ENCODE peak calls at places on chromosomes 6 and 20, in four cellular contexts. One of them, this sample, is unnamed.

GRCh38 chr6:82397962-82398692 is 34.5 kb downstream of the TPBG start:
- ATAC-seq in Panc1: no peak
- ATAC-seq in upper lobe of left lung: no peak
- ATAC-seq in K562: no peak
- ATAC-seq in this sample: peak; percentile 61

GRCh38 chr6:144756469-144756868 is 471.3 kb downstream of the UTRN start:
- ATAC-seq in upper lobe of left lung: no peak
- ATAC-seq in K562: no peak
- ATAC-seq in Panc1: no peak
- ATAC-seq in this sample: no peak

GRCh38 chr20:5539656-5540055 is 210.5 kb upstream of the SHLD1 start:
- ATAC-seq in K562: no peak
- ATAC-seq in Panc1: no peak
- ATAC-seq in upper lobe of left lung: peak; percentile 41
- ATAC-seq in this sample: no peak

GRCh38 chr20:47058236-47058635 is 163.6 kb downstream of the EYA2 start:
- ATAC-seq in Panc1: no peak
- ATAC-seq in upper lobe of left lung: no peak
- ATAC-seq in K562: no peak
- ATAC-seq in this sample: no peak

GRCh38 chr6:57242505-57242904 is 20.4 kb upstream of the RAB23 start:
- ATAC-seq in Panc1: no peak
- ATAC-seq in upper lobe of left lung: peak; percentile 94
- ATAC-seq in K562: no peak
- ATAC-seq in this sample: peak; percentile 92

GRCh38 chr20:34920055-34920454 is 35.6 kb downstream of the GSS start:
- ATAC-seq in K562: no peak
- ATAC-seq in upper lobe of left lung: no peak
- ATAC-seq in Panc1: no peak
- ATAC-seq in this sample: no peak

GRCh38 chr20:21003902-21004301 is 102.3 kb downstream of the LINC00237 start:
- ATAC-seq in upper lobe of left lung: no peak
- ATAC-seq in K562: no peak
- ATAC-seq in Panc1: no peak
- ATAC-seq in this sample: no peak

GRCh38 chr6:5767471-5767870 is 239.3 kb downstream of the NRN1 start:
- ATAC-seq in Panc1: no peak
- ATAC-seq in upper lobe of left lung: no peak
- ATAC-seq in K562: no peak
- ATAC-seq in this sample: no peak

GRCh38 chr6:78984225-78984950 is 93.7 kb downstream of the PHIP start:
- ATAC-seq in Panc1: no peak
- ATAC-seq in K562: no peak
- ATAC-seq in upper lobe of left lung: no peak
- ATAC-seq in this sample: no peak

GRCh38 chr6:5213851-5214507 is 46.8 kb downstream of the LYRM4 start:
- ATAC-seq in Panc1: no peak
- ATAC-seq in upper lobe of left lung: no peak
- ATAC-seq in K562: no peak
- ATAC-seq in this sample: no peak

GRCh38 chr20:58892126-58892931 is 39.8 kb downstream of the GNAS start:
- ATAC-seq in upper lobe of left lung: peak; percentile 28
- ATAC-seq in K562: peak; percentile 69
- ATAC-seq in Panc1: peak; percentile 40
- ATAC-seq in this sample: peak; percentile 12

DNA sequence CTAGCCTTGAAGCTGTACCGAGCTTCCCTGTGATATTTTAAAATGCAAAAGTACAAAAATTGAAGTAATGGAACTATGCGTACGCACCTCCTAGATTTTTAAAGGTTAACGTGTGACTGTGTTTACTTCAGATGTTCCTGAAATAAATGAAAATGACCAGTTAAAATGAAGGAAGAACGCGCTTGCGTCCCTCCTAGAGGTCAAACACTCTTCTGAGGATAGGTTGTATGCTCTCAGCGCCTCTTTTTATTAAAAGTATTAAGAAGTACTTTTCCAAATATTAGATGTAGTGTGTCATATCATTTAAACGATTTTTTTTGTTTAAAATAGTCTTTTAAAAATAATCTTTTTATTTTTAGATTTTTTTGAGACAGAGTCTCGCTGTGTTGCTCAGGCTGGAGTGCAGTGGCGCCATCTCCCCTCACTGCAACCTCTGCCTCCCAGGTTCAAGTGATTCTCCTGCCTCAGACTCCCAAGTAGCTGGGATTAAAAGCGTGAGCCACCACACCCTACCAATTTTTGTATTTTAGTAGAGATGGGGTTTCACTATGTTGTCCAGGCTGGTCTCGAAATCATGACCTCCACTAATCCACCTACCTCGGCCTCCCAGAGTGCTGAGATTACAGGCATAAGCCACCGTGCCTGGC is 30.6 kb downstream of the TRIM38 start:
- ATAC-seq in Panc1: peak; percentile 39
- ATAC-seq in upper lobe of left lung: peak; percentile 1
- ATAC-seq in K562: peak; percentile 20
- ATAC-seq in this sample: no peak
- H3K4me3 ChIP-seq in Panc1: peak overlapping the region; percentile 60
- H3K4me3 ChIP-seq in upper lobe of left lung: peak overlapping the region; percentile 50
- H3K4me3 ChIP-seq in K562: peak overlapping the region; percentile 72
- H3K4me3 ChIP-seq in this sample: peak overlapping the region; percentile 61

GRCh38 chr20:3276400-3277015 is 37.5 kb upstream of the SLC4A11 start:
- ATAC-seq in Panc1: peak; percentile 46
- ATAC-seq in upper lobe of left lung: peak; percentile 44
- ATAC-seq in K562: peak; percentile 95
- ATAC-seq in this sample: no peak

GRCh38 chr20:3275064-3275935 is 36.3 kb upstream of the SLC4A11 start:
- ATAC-seq in K562: no peak
- ATAC-seq in Panc1: no peak
- ATAC-seq in upper lobe of left lung: no peak
- ATAC-seq in this sample: no peak

GRCh38 chr20:3275966-3276365 is 37.0 kb upstream of the SLC4A11 start:
- ATAC-seq in Panc1: no peak
- ATAC-seq in upper lobe of left lung: no peak
- ATAC-seq in K562: no peak
- ATAC-seq in this sample: no peak

GRCh38 chr20:3270051-3270450 is 31.1 kb upstream of the SLC4A11 start:
- ATAC-seq in upper lobe of left lung: no peak
- ATAC-seq in Panc1: no peak
- ATAC-seq in K562: no peak
- ATAC-seq in this sample: no peak

GRCh38 chr20:3273371-3273770 is 34.4 kb upstream of the SLC4A11 start:
- ATAC-seq in Panc1: no peak
- ATAC-seq in K562: no peak
- ATAC-seq in upper lobe of left lung: no peak
- ATAC-seq in this sample: no peak
- H3K36me3 ChIP-seq in Panc1: no peaks in the 10 kb centered on the region
- H3K36me3 ChIP-seq in K562: no peaks in the 10 kb centered on the region
- H3K36me3 ChIP-seq in upper lobe of left lung: peaks cover 77% of the 10 kb centered on the region
- H3K36me3 ChIP-seq in this sample: no peaks in the 10 kb centered on the region

GRCh38 chr6:164014716-164015484 is 600.4 kb downstream of the QKI start:
- ATAC-seq in Panc1: no peak
- ATAC-seq in upper lobe of left lung: no peak
- ATAC-seq in K562: no peak
- ATAC-seq in this sample: no peak
- TF ChIP-seq POLR2AphosphoS5 in Panc1: no peak
- TF ChIP-seq POLR2AphosphoS5 in upper lobe of left lung: no peak
- TF ChIP-seq POLR2AphosphoS5 in K562: no peak
- TF ChIP-seq POLR2AphosphoS5 in this sample: no peak

GRCh38 chr6:85453052-85453451 is 3.2 kb downstream of the NT5E start:
- ATAC-seq in Panc1: no peak
- ATAC-seq in K562: no peak
- ATAC-seq in upper lobe of left lung: no peak
- ATAC-seq in this sample: no peak

GRCh38 chr6:85450578-85450884 is 648 bp downstream of the NT5E start:
- ATAC-seq in Panc1: no peak
- ATAC-seq in upper lobe of left lung: peak; percentile 18
- ATAC-seq in K562: no peak
- ATAC-seq in this sample: no peak

GRCh38 chr6:85451586-85452306 is 1.9 kb downstream of the NT5E start:
- ATAC-seq in K562: no peak
- ATAC-seq in Panc1: no peak
- ATAC-seq in upper lobe of left lung: no peak
- ATAC-seq in this sample: no peak

GRCh38 chr6:85453490-85453889 is 3.6 kb downstream of the NT5E start:
- ATAC-seq in upper lobe of left lung: no peak
- ATAC-seq in Panc1: no peak
- ATAC-seq in K562: no peak
- ATAC-seq in this sample: no peak

DNA sequence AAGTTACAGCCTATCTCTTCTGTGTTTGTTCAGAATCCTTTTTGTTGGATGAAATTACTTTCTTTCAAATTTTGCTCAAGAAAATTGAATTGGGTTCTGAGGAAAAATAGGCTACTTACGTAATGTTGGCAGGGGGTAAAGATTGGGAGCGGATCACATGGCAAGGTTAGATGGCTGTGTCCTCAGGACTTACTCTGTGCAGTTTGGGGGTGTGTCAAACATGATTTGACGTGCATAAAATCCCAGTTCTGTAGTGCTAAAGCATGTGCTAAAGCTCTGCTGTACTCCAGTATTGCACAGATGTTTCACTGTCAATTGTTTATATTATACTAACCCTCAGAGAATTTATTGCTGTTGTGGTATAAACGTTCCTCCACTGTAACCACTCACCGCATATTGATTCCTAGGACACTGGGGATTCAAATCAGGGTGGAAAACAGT is 2.6 kb downstream of the NT5E start:
- ATAC-seq in K562: no peak
- ATAC-seq in Panc1: no peak
- ATAC-seq in upper lobe of left lung: no peak
- ATAC-seq in this sample: peak; percentile 24
- H3K4me3 ChIP-seq in K562: no peak overlapping the region
- H3K4me3 ChIP-seq in Panc1: peak overlapping the region; percentile 87
- H3K4me3 ChIP-seq in upper lobe of left lung: no peak overlapping the region
- H3K4me3 ChIP-seq in this sample: no peak overlapping the region

DNA sequence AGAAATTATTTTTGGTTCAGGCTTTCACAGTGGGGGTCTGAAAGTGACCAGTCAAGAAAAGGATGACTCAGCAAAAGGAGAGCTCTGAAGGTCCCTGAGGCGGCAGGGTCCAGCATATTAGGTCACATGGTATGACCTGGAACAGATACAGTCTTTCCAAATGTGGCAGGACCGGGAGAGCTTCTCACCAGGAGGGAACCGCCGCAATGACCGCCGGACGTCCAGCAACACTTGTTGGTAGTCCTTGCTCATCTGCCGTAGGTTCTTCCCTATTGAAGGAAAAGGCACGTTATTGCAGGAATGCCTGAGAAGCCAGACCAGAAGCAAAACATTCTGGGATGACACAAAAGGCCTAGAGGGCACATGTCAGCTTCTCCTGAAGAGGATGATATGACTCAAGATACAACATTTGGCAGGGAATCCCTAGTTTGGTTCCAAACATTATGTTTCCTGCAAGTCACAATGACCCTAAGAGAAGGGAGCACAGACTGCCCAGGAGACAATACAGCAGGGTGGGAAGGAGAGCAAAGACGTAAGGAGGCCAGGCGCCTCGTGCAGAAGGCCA is 17.4 kb downstream of the TBC1D20 start:
- ATAC-seq in Panc1: no peak
- ATAC-seq in upper lobe of left lung: no peak
- ATAC-seq in K562: peak; percentile 86
- ATAC-seq in this sample: no peak
- H3K36me3 ChIP-seq in Panc1: peaks cover 15% of the 10 kb centered on the region
- H3K36me3 ChIP-seq in upper lobe of left lung: peaks cover 60% of the 10 kb centered on the region
- H3K36me3 ChIP-seq in K562: peaks cover 68% of the 10 kb centered on the region
- H3K36me3 ChIP-seq in this sample: no peaks in the 10 kb centered on the region

GRCh38 chr20:24134284-24134683 is 145.7 kb upstream of the GGTLC1 start:
- ATAC-seq in upper lobe of left lung: no peak
- ATAC-seq in Panc1: no peak
- ATAC-seq in K562: no peak
- ATAC-seq in this sample: no peak
- TF ChIP-seq POLR2AphosphoS5 in upper lobe of left lung: no peak
- TF ChIP-seq POLR2AphosphoS5 in Panc1: no peak
- TF ChIP-seq POLR2AphosphoS5 in K562: no peak
- TF ChIP-seq POLR2AphosphoS5 in this sample: no peak

This sample was measured in gastroesophageal sphincter.